ENCODE peak calls at places on chromosomes 4 and X, in eight cellular contexts. N is spleen, P is suprapubic skin, J is GM12878, B is adrenal gland, L is HepG2, U is ovary, A is transverse colon. T is an unnamed sample.

GRCh38 chr4:11592276-11592675 is 163.6 kb upstream of the HS3ST1 start:
- DNase-seq in P (no peak), A (no peak), B (no peak), U (no peak), J (no peak), L (no peak), N (no peak), T (no peak)

GRCh38 chr4:73871911-73872310 is 2.7 kb downstream of the CXCL1 start:
- DNase-seq in N (no peak), P (no peak), U (no peak), A (no peak), B (no peak), J (no peak), L (no peak), T (no peak)

GRCh38 chr4:39698424-39699009 is 581 bp downstream of the UBE2K start:
- DNase-seq in U (peak; percentile 71), L (peak; percentile 25), N (peak; percentile 90), J (no peak), A (peak; percentile 59), B (peak; percentile 57), P (no peak), T (peak; percentile 47)

GRCh38 chr4:185115827-185116232 is 27.2 kb upstream of the SLC25A4 start:
- DNase-seq in B (peak; percentile 88), P (no peak), U (peak; percentile 78), A (peak; percentile 24), L (peak; percentile 79), J (no peak), N (no peak), T (peak; percentile 91)

GRCh38 chr4:127055349-127055748 is 577.4 kb upstream of the INTU start:
- DNase-seq in U (no peak), J (no peak), P (no peak), B (no peak), L (no peak), A (no peak), N (no peak), T (no peak)

GRCh38 chr4:181646864-181647263 is 596.3 kb upstream of the TENM3 start:
- DNase-seq in J (no peak), U (no peak), A (no peak), P (no peak), L (no peak), B (no peak), N (no peak), T (no peak)

GRCh38 chrX:545488-545887 is 85.1 kb upstream of the SHOX start:
- DNase-seq in A (no peak), U (no peak), J (no peak), N (no peak), P (no peak), L (no peak), B (no peak), T (no peak)

GRCh38 chr4:140090215-140090731 is 63.7 kb downstream of the MAML3 start:
- DNase-seq in A (no peak), P (no peak), L (peak; percentile 16), U (no peak), B (no peak), J (no peak), N (no peak), T (no peak)

GRCh38 chrX:53481816-53482485 is 47.8 kb upstream of the HSD17B10 start:
- DNase-seq in A (peak; percentile 66), N (no peak), P (no peak), J (no peak), L (peak; percentile 28), B (peak; percentile 70), U (no peak), T (peak; percentile 18)

GRCh38 chr4:164383187-164384181 is 370.4 kb upstream of the SMIM31 start:
- DNase-seq in L (no peak), P (no peak), U (peak; percentile 15), B (no peak), J (no peak), A (no peak), N (peak; percentile 66), T (peak; percentile 22)

GRCh38 chrX:79259073-79259689 is 108.0 kb downstream of the ITM2A start:
- DNase-seq in P (no peak), J (peak; percentile 99), B (no peak), L (no peak), U (no peak), N (no peak), A (no peak), T (peak; percentile 21)

GRCh38 chr4:28241021-28241420 is 1380.4 kb downstream of the STIM2 start:
- DNase-seq in U (no peak), P (no peak), B (no peak), J (no peak), L (no peak), N (no peak), A (no peak), T (no peak)

GRCh38 chr4:74394476-74395136 is 29.7 kb downstream of the EREG start:
- DNase-seq in A (peak; percentile 28), L (no peak), N (no peak), J (no peak), B (no peak), P (no peak), U (no peak), T (no peak)

GRCh38 chr4:113760852-113761681 is 471 bp downstream of the CAMK2D start:
- DNase-seq in L (peak; percentile 74), U (peak; percentile 82), J (no peak), N (peak; percentile 93), B (peak; percentile 88), A (peak; percentile 84), P (peak; percentile 94), T (peak; percentile 84)

GRCh38 chr4:54315561-54315960 is 86.5 kb downstream of the PDGFRA start:
- DNase-seq in L (no peak), B (no peak), U (no peak), J (peak; percentile 86), N (no peak), P (no peak), A (no peak), T (no peak)

GRCh38 chr4:181289203-181289602 is 954.0 kb upstream of the TENM3 start:
- DNase-seq in A (no peak), U (no peak), N (no peak), J (no peak), B (no peak), P (no peak), L (no peak), T (no peak)

GRCh38 chr4:82431026-82431745 is 796 bp downstream of the ENOPH1 start:
- DNase-seq in A (peak; percentile 64), P (peak; percentile 74), L (no peak), U (peak; percentile 54), N (peak; percentile 90), J (no peak), B (no peak), T (peak; percentile 20)

GRCh38 chr4:119024102-119024501 is 111.5 kb upstream of the MYOZ2 start:
- DNase-seq in A (no peak), N (no peak), U (no peak), L (no peak), J (no peak), B (no peak), P (no peak), T (no peak)

GRCh38 chr4:26321326-26322276 is 787 bp downstream of the RBPJ start:
- DNase-seq in P (peak; percentile 73), A (peak; percentile 37), L (peak; percentile 5), U (peak; percentile 57), J (no peak), N (peak; percentile 88), B (peak; percentile 31), T (peak; percentile 70)

GRCh38 chr4:26320159-26320452 is 708 bp upstream of the RBPJ start:
- DNase-seq in A (no peak), L (peak; percentile 23), B (no peak), N (no peak), J (peak; percentile 51), U (no peak), P (no peak), T (no peak)

GRCh38 chr4:26317766-26318165 is 3.0 kb upstream of the RBPJ start:
- DNase-seq in U (no peak), A (no peak), N (no peak), J (no peak), B (no peak), L (no peak), P (no peak), T (no peak)

GRCh38 chr4:26320453-26321325 is at the start of gene RBPJ:
- DNase-seq in J (peak; percentile 50), N (peak; percentile 95), P (peak; percentile 96), L (peak; percentile 93), B (peak; percentile 95), A (peak; percentile 90), U (peak; percentile 94), T (peak; percentile 92)

DNA sequence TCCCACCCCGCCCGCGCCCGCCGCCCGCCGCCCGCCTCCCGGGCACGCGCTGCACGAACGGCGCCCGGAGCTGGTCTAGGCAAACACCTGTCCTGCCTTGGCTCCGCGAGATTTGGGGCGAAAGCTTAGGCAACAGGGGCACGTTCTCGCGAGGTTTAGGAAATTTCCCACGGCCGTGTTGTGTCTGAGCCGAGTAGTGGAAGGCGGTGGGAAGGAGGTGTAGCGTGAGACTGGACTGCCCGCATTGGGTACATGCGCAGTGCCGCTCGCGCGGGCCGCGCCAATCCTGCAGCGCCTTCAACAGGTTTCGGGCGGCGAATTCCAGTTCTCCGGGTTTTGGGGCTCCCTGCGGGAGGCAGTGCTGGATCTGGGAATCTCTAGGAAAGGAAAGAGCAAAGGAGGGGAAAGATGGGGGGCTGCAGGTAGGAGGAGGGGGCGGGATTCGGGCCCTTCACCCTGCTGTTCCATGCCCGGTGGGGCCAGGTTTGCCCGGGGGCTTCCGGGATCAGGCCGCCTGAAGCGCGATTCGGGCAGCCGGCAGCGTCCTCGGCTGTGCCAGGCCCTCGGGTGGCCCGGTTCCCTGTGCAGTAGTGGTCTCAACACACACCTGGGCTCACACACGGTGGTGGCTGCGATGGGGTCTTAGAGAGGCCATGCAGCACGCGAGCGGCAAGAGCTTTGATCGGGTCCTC is 1.2 kb upstream of the RBPJ start:
- DNase-seq in L (peak; percentile 98), N (peak; percentile 98), U (peak; percentile 98), A (peak; percentile 99), B (peak; percentile 99), J (peak; percentile 99), P (peak; percentile 98), T (peak; percentile 98)
- TF ChIP-seq POLR2A in L (peak; percentile 11), N (no peak), U (peak; percentile 40), A (no peak), B (peak; percentile 50), J (peak; percentile 74), P (no peak), T (peak; percentile 29)

GRCh38 chr4:153481474-153481873 is 15.3 kb downstream of the TMEM131L start:
- DNase-seq in J (no peak), B (no peak), L (no peak), P (no peak), U (no peak), N (no peak), A (no peak), T (no peak)
- H3K4me1 ChIP-seq in J (peaks cover 53% of the 10 kb centered on the region), B (peaks cover 9% of the 10 kb centered on the region), L (peaks cover 11% of the 10 kb centered on the region), P (peaks cover 22% of the 10 kb centered on the region), U (peaks cover 1% of the 10 kb centered on the region), N (peaks cover 48% of the 10 kb centered on the region), A (peaks cover 2% of the 10 kb centered on the region), T (peaks cover 15% of the 10 kb centered on the region)

DNA sequence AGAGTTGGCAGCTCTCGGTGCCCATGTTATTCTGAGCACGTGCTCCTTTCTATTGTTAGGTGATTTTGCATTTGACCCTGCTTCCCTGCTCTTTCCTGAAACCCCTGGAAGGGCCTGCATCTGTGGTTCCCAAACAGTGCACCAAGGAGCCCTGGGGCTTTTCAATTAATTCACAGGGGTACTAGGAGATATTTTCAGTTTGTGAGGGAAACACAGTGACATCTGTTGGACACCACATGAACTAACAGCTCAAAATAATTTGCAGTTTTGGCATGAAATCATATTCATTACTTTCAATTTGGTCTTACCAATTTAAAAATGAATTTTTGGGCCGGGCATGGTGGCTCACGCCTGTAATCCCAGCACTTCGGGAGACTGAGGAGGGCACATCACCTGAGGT is 156.6 kb downstream of the GATB start:
- DNase-seq in U (no peak), P (no peak), A (no peak), J (no peak), B (no peak), N (no peak), L (no peak), T (no peak)
- TF ChIP-seq CTCF in U (no peak), P (peak; percentile 5), A (peak; percentile 35), J (peak; percentile 26), B (peak; percentile 33), N (peak; percentile 38), L (peak; percentile 35), T (peak; percentile 33)

GRCh38 chr4:2416564-2417195 is 1.8 kb downstream of the ZFYVE28 start:
- DNase-seq in L (no peak), J (no peak), A (peak; percentile 68), U (no peak), N (peak; percentile 85), B (peak; percentile 63), P (no peak), T (peak; percentile 46)
- TF ChIP-seq POLR2A in L (no peak), J (no peak), A (peak; percentile 64), U (no peak), N (no peak), B (no peak), P (no peak), T (no peak)

T was measured in heart left ventricle.